ENCODE peak calls at places on chromosome 1, in six cellular contexts. S, I, E, H, Y and X are unnamed samples.

GRCh38 chr1:119556423-119556822 is 49.4 kb downstream of the HSD3B1 start:
- DNase-seq in I (no peak), H (no peak), Y (no peak), S (no peak), E (no peak), X (no peak)

GRCh38 chr1:22576148-22576544 is 12.9 kb downstream of the EPHA8 start:
- DNase-seq in S (no peak), E (no peak), H (no peak), I (no peak), Y (no peak), X (no peak)

GRCh38 chr1:48026701-48027532 is 29.7 kb upstream of the TRABD2B start:
- DNase-seq in Y (no peak), I (no peak), E (no peak), S (no peak), H (no peak), X (no peak)

GRCh38 chr1:203996126-203996525 is 76.8 kb upstream of the SOX13 start:
- DNase-seq in I (peak; percentile 23), E (no peak), S (no peak), Y (no peak), H (peak; percentile 70), X (no peak)

GRCh38 chr1:1891349-1892078 is 627 bp upstream of the GNB1 start:
- DNase-seq in E (peak; percentile 78), Y (no peak), S (peak; percentile 65), I (peak; percentile 68), H (no peak), X (peak; percentile 81)

GRCh38 chr1:57798499-57798898 is 374.6 kb upstream of the DAB1 start:
- DNase-seq in S (no peak), Y (no peak), E (no peak), I (no peak), H (no peak), X (no peak)

GRCh38 chr1:1305300-1306069 is 2.2 kb downstream of the ACAP3 start:
- DNase-seq in S (peak; percentile 21), I (peak; percentile 81), Y (peak; percentile 90), H (no peak), E (peak; percentile 81), X (peak; percentile 89)

GRCh38 chr1:12040457-12041051 is 21.3 kb downstream of the MIIP start:
- DNase-seq in E (peak; percentile 46), I (no peak), Y (no peak), S (no peak), H (no peak), X (no peak)

GRCh38 chr1:166843769-166844596 is 4.7 kb downstream of the POGK start:
- DNase-seq in Y (no peak), S (peak; percentile 19), H (no peak), I (no peak), E (no peak), X (no peak)

GRCh38 chr1:153532161-153532560 is 3.6 kb downstream of the S100A6 start:
- DNase-seq in E (no peak), Y (peak; percentile 10), I (no peak), H (no peak), S (peak; percentile 25), X (peak; percentile 85)

GRCh38 chr1:29234471-29234870 is 1.9 kb upstream of the PTPRU start:
- DNase-seq in H (no peak), I (no peak), Y (no peak), S (no peak), E (no peak), X (no peak)

GRCh38 chr1:29233693-29234092 is 2.6 kb upstream of the PTPRU start:
- DNase-seq in I (no peak), H (no peak), E (no peak), Y (no peak), S (no peak), X (no peak)

GRCh38 chr1:29227511-29227910 is 3.2 kb downstream of the MECR start:
- DNase-seq in I (no peak), S (no peak), H (no peak), Y (no peak), E (no peak), X (no peak)

GRCh38 chr1:29230204-29230552 is 556 bp downstream of the MECR start:
- DNase-seq in H (no peak), S (no peak), I (no peak), Y (no peak), E (no peak), X (no peak)

GRCh38 chr1:29230553-29231378 is at the start of gene MECR:
- DNase-seq in E (peak; percentile 93), S (peak; percentile 94), Y (peak; percentile 96), I (peak; percentile 91), H (peak; percentile 100), X (peak; percentile 95)
- TF ChIP-seq POLR2A in E (peak; percentile 45), S (peak; percentile 92), Y (peak; percentile 47), I (no peak), H (peak; percentile 90), X (peak; percentile 81)

GRCh38 chr1:230750576-230750975 is 3.4 kb downstream of the CAPN9 start:
- DNase-seq in E (no peak), H (no peak), Y (no peak), I (no peak), S (no peak), X (no peak)
- TF ChIP-seq POLR2A in E (no peak), H (no peak), Y (no peak), I (no peak), S (no peak), X (no peak)

DNA sequence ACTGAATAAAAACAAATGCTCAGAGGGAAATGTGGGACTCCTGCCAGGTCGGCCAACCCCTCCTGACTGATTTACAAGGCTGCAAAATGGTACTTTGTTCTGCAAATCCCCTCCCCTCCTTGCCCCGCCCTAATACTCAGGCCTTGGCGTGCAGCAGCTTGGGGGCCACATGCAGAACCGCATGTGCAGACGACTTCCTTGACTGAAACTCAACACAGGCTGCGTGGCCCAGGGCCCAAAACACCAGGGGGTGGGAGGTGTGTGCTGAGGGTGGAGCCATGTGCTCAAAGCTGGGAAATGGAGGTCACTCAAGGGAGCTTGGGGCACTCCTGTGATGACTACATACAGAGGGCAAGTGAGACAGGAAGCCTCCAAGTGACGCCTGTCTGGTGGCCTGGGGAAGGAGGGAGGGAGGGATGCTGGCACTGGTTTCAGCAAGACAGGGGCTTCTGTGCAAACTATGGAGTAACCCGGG is 87.2 kb downstream of the MRPL37 start:
- DNase-seq in S (peak; percentile 65), E (peak; percentile 83), H (peak; percentile 52), I (peak; percentile 74), Y (peak; percentile 90), X (peak; percentile 39)
- TF ChIP-seq POLR2A in S (no peak), E (peak; percentile 14), H (no peak), I (no peak), Y (no peak), X (no peak)

GRCh38 chr1:31700468-31701136 is 3.2 kb downstream of the COL16A1 start:
- DNase-seq in S (no peak), H (no peak), Y (no peak), E (no peak), I (no peak), X (no peak)

GRCh38 chr1:31703431-31704260 is at the start of gene COL16A1:
- DNase-seq in Y (peak; percentile 93), I (peak; percentile 62), S (no peak), E (peak; percentile 92), H (peak; percentile 83), X (no peak)

GRCh38 chr1:31702836-31703404 is 897 bp downstream of the COL16A1 start:
- DNase-seq in E (no peak), S (no peak), I (no peak), Y (no peak), H (no peak), X (no peak)

GRCh38 chr1:31699341-31699891 is 4.4 kb downstream of the COL16A1 start:
- DNase-seq in H (no peak), I (no peak), Y (no peak), S (no peak), E (no peak), X (no peak)

DNA sequence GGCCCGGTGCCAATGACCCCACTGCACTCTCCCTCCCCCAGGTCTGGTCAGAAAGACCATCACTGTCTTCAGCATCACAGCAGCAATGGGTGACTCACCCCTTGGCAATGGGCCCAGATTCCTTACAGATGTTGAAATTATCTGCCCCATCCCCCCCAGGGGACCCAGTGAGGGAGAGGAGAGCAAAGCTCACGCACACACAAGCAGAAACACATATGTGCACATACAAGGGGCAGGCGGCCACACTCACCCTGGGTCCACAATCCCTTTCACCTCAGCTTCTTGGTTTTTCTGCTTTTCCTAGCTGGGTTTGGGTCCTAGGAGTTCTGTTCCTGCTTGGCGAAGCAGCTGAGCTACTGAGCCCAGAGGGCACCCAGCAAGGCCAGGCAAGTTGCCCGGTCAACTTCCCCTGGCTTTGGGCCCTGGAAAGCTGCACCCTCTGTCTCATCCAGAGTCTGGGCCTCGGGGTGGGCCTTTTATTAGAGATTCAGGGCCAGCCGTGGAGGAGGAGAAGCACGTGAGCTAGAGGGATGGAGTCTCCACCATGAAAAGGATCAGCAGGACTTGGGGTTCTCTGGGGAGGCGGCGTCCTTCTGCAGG is 2.6 kb downstream of the COL16A1 start:
- DNase-seq in H (no peak), E (peak; percentile 99), Y (peak; percentile 95), S (peak; percentile 36), I (peak; percentile 97), X (peak; percentile 85)
- TF ChIP-seq POLR2A in H (no peak), E (no peak), Y (peak; percentile 17), S (no peak), I (no peak), X (no peak)